ENCODE peak calls at places on chromosomes 16 and 17, in eight cellular contexts. One of them, this sample, is unnamed.

GRCh38 chr17:63680700-63681099 is 19.2 kb downstream of the LIMD2 start:
- DNase-seq in activated naive CD8-positive, alpha-beta T cell treated with anti-CD3 and anti-CD28 coated beads, Interleukin-2, amount 50 U/mL, for 24 hours: no peak
- DNase-seq in activated T-helper 1 cell treated with anti-CD3 and anti-CD28 coated beads, Interleukin-12 subunit alpha, Interleukin-12 subunit beta, Interleukin-2, Interleukin-4 antibody, amounts not matched to agents 30 ng/mL and 10 ng/mL and 1 ng/mL, durations not matched to agents 14 hours and 24 hours and 36 hours: no peak
- DNase-seq in heart right ventricle: no peak
- DNase-seq in posterior cingulate gyrus: no peak
- DNase-seq in DMS79 treated with DMSO at 0.1 percent for 48 hours: no peak
- DNase-seq in HuH-7.5: no peak
- DNase-seq in fibroblast of lung: no peak
- DNase-seq in this sample: no peak

GRCh38 chr16:56198044-56198754 is 6.9 kb downstream of the GNAO1 start:
- DNase-seq in activated naive CD8-positive, alpha-beta T cell treated with anti-CD3 and anti-CD28 coated beads, Interleukin-2, amount 50 U/mL, for 24 hours: no peak
- DNase-seq in activated T-helper 1 cell treated with anti-CD3 and anti-CD28 coated beads, Interleukin-12 subunit alpha, Interleukin-12 subunit beta, Interleukin-2, Interleukin-4 antibody, amounts not matched to agents 30 ng/mL and 10 ng/mL and 1 ng/mL, durations not matched to agents 14 hours and 24 hours and 36 hours: no peak
- DNase-seq in heart right ventricle: no peak
- DNase-seq in posterior cingulate gyrus: no peak
- DNase-seq in DMS79 treated with DMSO at 0.1 percent for 48 hours: no peak
- DNase-seq in HuH-7.5: no peak
- DNase-seq in fibroblast of lung: no peak
- DNase-seq in this sample: no peak

GRCh38 chr16:65070831-65071230 is 51.0 kb downstream of the CDH11 start:
- DNase-seq in activated naive CD8-positive, alpha-beta T cell treated with anti-CD3 and anti-CD28 coated beads, Interleukin-2, amount 50 U/mL, for 24 hours: no peak
- DNase-seq in activated T-helper 1 cell treated with anti-CD3 and anti-CD28 coated beads, Interleukin-12 subunit alpha, Interleukin-12 subunit beta, Interleukin-2, Interleukin-4 antibody, amounts not matched to agents 30 ng/mL and 10 ng/mL and 1 ng/mL, durations not matched to agents 14 hours and 24 hours and 36 hours: no peak
- DNase-seq in heart right ventricle: peak; percentile 81
- DNase-seq in posterior cingulate gyrus: peak; percentile 75
- DNase-seq in DMS79 treated with DMSO at 0.1 percent for 48 hours: no peak
- DNase-seq in HuH-7.5: no peak
- DNase-seq in fibroblast of lung: peak; percentile 98
- DNase-seq in this sample: no peak

GRCh38 chr17:59907467-59907866 is 14.5 kb downstream of the RPS6KB1 start:
- DNase-seq in activated naive CD8-positive, alpha-beta T cell treated with anti-CD3 and anti-CD28 coated beads, Interleukin-2, amount 50 U/mL, for 24 hours: no peak
- DNase-seq in activated T-helper 1 cell treated with anti-CD3 and anti-CD28 coated beads, Interleukin-12 subunit alpha, Interleukin-12 subunit beta, Interleukin-2, Interleukin-4 antibody, amounts not matched to agents 30 ng/mL and 10 ng/mL and 1 ng/mL, durations not matched to agents 14 hours and 24 hours and 36 hours: no peak
- DNase-seq in heart right ventricle: no peak
- DNase-seq in posterior cingulate gyrus: no peak
- DNase-seq in DMS79 treated with DMSO at 0.1 percent for 48 hours: no peak
- DNase-seq in HuH-7.5: no peak
- DNase-seq in fibroblast of lung: no peak
- DNase-seq in this sample: no peak

GRCh38 chr17:64200080-64201042 is 62.7 kb downstream of the TEX2 start:
- DNase-seq in activated naive CD8-positive, alpha-beta T cell treated with anti-CD3 and anti-CD28 coated beads, Interleukin-2, amount 50 U/mL, for 24 hours: peak; percentile 23
- DNase-seq in activated T-helper 1 cell treated with anti-CD3 and anti-CD28 coated beads, Interleukin-12 subunit alpha, Interleukin-12 subunit beta, Interleukin-2, Interleukin-4 antibody, amounts not matched to agents 30 ng/mL and 10 ng/mL and 1 ng/mL, durations not matched to agents 14 hours and 24 hours and 36 hours: no peak
- DNase-seq in heart right ventricle: no peak
- DNase-seq in posterior cingulate gyrus: no peak
- DNase-seq in DMS79 treated with DMSO at 0.1 percent for 48 hours: no peak
- DNase-seq in HuH-7.5: no peak
- DNase-seq in fibroblast of lung: peak; percentile 50
- DNase-seq in this sample: no peak

GRCh38 chr17:64787921-64788271 is 125.8 kb upstream of the SMURF2 start:
- DNase-seq in activated naive CD8-positive, alpha-beta T cell treated with anti-CD3 and anti-CD28 coated beads, Interleukin-2, amount 50 U/mL, for 24 hours: no peak
- DNase-seq in activated T-helper 1 cell treated with anti-CD3 and anti-CD28 coated beads, Interleukin-12 subunit alpha, Interleukin-12 subunit beta, Interleukin-2, Interleukin-4 antibody, amounts not matched to agents 30 ng/mL and 10 ng/mL and 1 ng/mL, durations not matched to agents 14 hours and 24 hours and 36 hours: no peak
- DNase-seq in heart right ventricle: no peak
- DNase-seq in posterior cingulate gyrus: no peak
- DNase-seq in DMS79 treated with DMSO at 0.1 percent for 48 hours: no peak
- DNase-seq in HuH-7.5: no peak
- DNase-seq in fibroblast of lung: no peak
- DNase-seq in this sample: no peak

GRCh38 chr17:76147211-76148014 is 6.4 kb upstream of the FOXJ1 start:
- DNase-seq in activated naive CD8-positive, alpha-beta T cell treated with anti-CD3 and anti-CD28 coated beads, Interleukin-2, amount 50 U/mL, for 24 hours: no peak
- DNase-seq in activated T-helper 1 cell treated with anti-CD3 and anti-CD28 coated beads, Interleukin-12 subunit alpha, Interleukin-12 subunit beta, Interleukin-2, Interleukin-4 antibody, amounts not matched to agents 30 ng/mL and 10 ng/mL and 1 ng/mL, durations not matched to agents 14 hours and 24 hours and 36 hours: no peak
- DNase-seq in heart right ventricle: no peak
- DNase-seq in posterior cingulate gyrus: no peak
- DNase-seq in DMS79 treated with DMSO at 0.1 percent for 48 hours: peak; percentile 34
- DNase-seq in HuH-7.5: no peak
- DNase-seq in fibroblast of lung: peak; percentile 48
- DNase-seq in this sample: peak; percentile 40

GRCh38 chr16:87350681-87351319 is 32.8 kb downstream of the FBXO31 start:
- DNase-seq in activated naive CD8-positive, alpha-beta T cell treated with anti-CD3 and anti-CD28 coated beads, Interleukin-2, amount 50 U/mL, for 24 hours: no peak
- DNase-seq in activated T-helper 1 cell treated with anti-CD3 and anti-CD28 coated beads, Interleukin-12 subunit alpha, Interleukin-12 subunit beta, Interleukin-2, Interleukin-4 antibody, amounts not matched to agents 30 ng/mL and 10 ng/mL and 1 ng/mL, durations not matched to agents 14 hours and 24 hours and 36 hours: no peak
- DNase-seq in heart right ventricle: no peak
- DNase-seq in posterior cingulate gyrus: peak; percentile 56
- DNase-seq in DMS79 treated with DMSO at 0.1 percent for 48 hours: no peak
- DNase-seq in HuH-7.5: no peak
- DNase-seq in fibroblast of lung: peak; percentile 45
- DNase-seq in this sample: no peak

GRCh38 chr16:78437352-78437968 is 338.0 kb downstream of the WWOX start:
- DNase-seq in activated naive CD8-positive, alpha-beta T cell treated with anti-CD3 and anti-CD28 coated beads, Interleukin-2, amount 50 U/mL, for 24 hours: peak; percentile 36
- DNase-seq in activated T-helper 1 cell treated with anti-CD3 and anti-CD28 coated beads, Interleukin-12 subunit alpha, Interleukin-12 subunit beta, Interleukin-2, Interleukin-4 antibody, amounts not matched to agents 30 ng/mL and 10 ng/mL and 1 ng/mL, durations not matched to agents 14 hours and 24 hours and 36 hours: peak; percentile 1
- DNase-seq in heart right ventricle: peak; percentile 19
- DNase-seq in posterior cingulate gyrus: peak; percentile 12
- DNase-seq in DMS79 treated with DMSO at 0.1 percent for 48 hours: no peak
- DNase-seq in HuH-7.5: peak; percentile 47
- DNase-seq in fibroblast of lung: peak; percentile 39
- DNase-seq in this sample: peak; percentile 29

GRCh38 chr17:63365366-63366237 is 80.5 kb downstream of the CYB561 start:
- DNase-seq in activated naive CD8-positive, alpha-beta T cell treated with anti-CD3 and anti-CD28 coated beads, Interleukin-2, amount 50 U/mL, for 24 hours: no peak
- DNase-seq in activated T-helper 1 cell treated with anti-CD3 and anti-CD28 coated beads, Interleukin-12 subunit alpha, Interleukin-12 subunit beta, Interleukin-2, Interleukin-4 antibody, amounts not matched to agents 30 ng/mL and 10 ng/mL and 1 ng/mL, durations not matched to agents 14 hours and 24 hours and 36 hours: no peak
- DNase-seq in heart right ventricle: no peak
- DNase-seq in posterior cingulate gyrus: no peak
- DNase-seq in DMS79 treated with DMSO at 0.1 percent for 48 hours: no peak
- DNase-seq in HuH-7.5: no peak
- DNase-seq in fibroblast of lung: no peak
- DNase-seq in this sample: no peak

GRCh38 chr16:64406661-64407267 is 715.1 kb downstream of the CDH11 start:
- DNase-seq in activated naive CD8-positive, alpha-beta T cell treated with anti-CD3 and anti-CD28 coated beads, Interleukin-2, amount 50 U/mL, for 24 hours: no peak
- DNase-seq in activated T-helper 1 cell treated with anti-CD3 and anti-CD28 coated beads, Interleukin-12 subunit alpha, Interleukin-12 subunit beta, Interleukin-2, Interleukin-4 antibody, amounts not matched to agents 30 ng/mL and 10 ng/mL and 1 ng/mL, durations not matched to agents 14 hours and 24 hours and 36 hours: no peak
- DNase-seq in heart right ventricle: no peak
- DNase-seq in posterior cingulate gyrus: no peak
- DNase-seq in DMS79 treated with DMSO at 0.1 percent for 48 hours: no peak
- DNase-seq in HuH-7.5: no peak
- DNase-seq in fibroblast of lung: peak; percentile 3
- DNase-seq in this sample: no peak

GRCh38 chr16:89410794-89411309 is 79.5 kb downstream of the ANKRD11 start:
- DNase-seq in activated naive CD8-positive, alpha-beta T cell treated with anti-CD3 and anti-CD28 coated beads, Interleukin-2, amount 50 U/mL, for 24 hours: no peak
- DNase-seq in activated T-helper 1 cell treated with anti-CD3 and anti-CD28 coated beads, Interleukin-12 subunit alpha, Interleukin-12 subunit beta, Interleukin-2, Interleukin-4 antibody, amounts not matched to agents 30 ng/mL and 10 ng/mL and 1 ng/mL, durations not matched to agents 14 hours and 24 hours and 36 hours: no peak
- DNase-seq in heart right ventricle: peak; percentile 62
- DNase-seq in posterior cingulate gyrus: peak; percentile 36
- DNase-seq in DMS79 treated with DMSO at 0.1 percent for 48 hours: no peak
- DNase-seq in HuH-7.5: no peak
- DNase-seq in fibroblast of lung: peak; percentile 93
- DNase-seq in this sample: peak; percentile 96

GRCh38 chr16:71630808-71631207 is 4.8 kb downstream of the MARVELD3 start:
- DNase-seq in activated naive CD8-positive, alpha-beta T cell treated with anti-CD3 and anti-CD28 coated beads, Interleukin-2, amount 50 U/mL, for 24 hours: no peak
- DNase-seq in activated T-helper 1 cell treated with anti-CD3 and anti-CD28 coated beads, Interleukin-12 subunit alpha, Interleukin-12 subunit beta, Interleukin-2, Interleukin-4 antibody, amounts not matched to agents 30 ng/mL and 10 ng/mL and 1 ng/mL, durations not matched to agents 14 hours and 24 hours and 36 hours: no peak
- DNase-seq in heart right ventricle: no peak
- DNase-seq in posterior cingulate gyrus: no peak
- DNase-seq in DMS79 treated with DMSO at 0.1 percent for 48 hours: no peak
- DNase-seq in HuH-7.5: no peak
- DNase-seq in fibroblast of lung: no peak
- DNase-seq in this sample: no peak

GRCh38 chr16:19213885-19214284 is 45.8 kb downstream of the SYT17 start:
- DNase-seq in activated naive CD8-positive, alpha-beta T cell treated with anti-CD3 and anti-CD28 coated beads, Interleukin-2, amount 50 U/mL, for 24 hours: no peak
- DNase-seq in activated T-helper 1 cell treated with anti-CD3 and anti-CD28 coated beads, Interleukin-12 subunit alpha, Interleukin-12 subunit beta, Interleukin-2, Interleukin-4 antibody, amounts not matched to agents 30 ng/mL and 10 ng/mL and 1 ng/mL, durations not matched to agents 14 hours and 24 hours and 36 hours: no peak
- DNase-seq in heart right ventricle: no peak
- DNase-seq in posterior cingulate gyrus: no peak
- DNase-seq in DMS79 treated with DMSO at 0.1 percent for 48 hours: no peak
- DNase-seq in HuH-7.5: no peak
- DNase-seq in fibroblast of lung: no peak
- DNase-seq in this sample: no peak

GRCh38 chr16:67445913-67446907 is 15.3 kb downstream of the HSD11B2 start:
- DNase-seq in activated naive CD8-positive, alpha-beta T cell treated with anti-CD3 and anti-CD28 coated beads, Interleukin-2, amount 50 U/mL, for 24 hours: no peak
- DNase-seq in activated T-helper 1 cell treated with anti-CD3 and anti-CD28 coated beads, Interleukin-12 subunit alpha, Interleukin-12 subunit beta, Interleukin-2, Interleukin-4 antibody, amounts not matched to agents 30 ng/mL and 10 ng/mL and 1 ng/mL, durations not matched to agents 14 hours and 24 hours and 36 hours: no peak
- DNase-seq in heart right ventricle: peak; percentile 59
- DNase-seq in posterior cingulate gyrus: no peak
- DNase-seq in DMS79 treated with DMSO at 0.1 percent for 48 hours: no peak
- DNase-seq in HuH-7.5: peak; percentile 95
- DNase-seq in fibroblast of lung: peak; percentile 48
- DNase-seq in this sample: no peak

GRCh38 chr17:50872710-50873424 is 6.7 kb upstream of the TOB1 start:
- DNase-seq in activated naive CD8-positive, alpha-beta T cell treated with anti-CD3 and anti-CD28 coated beads, Interleukin-2, amount 50 U/mL, for 24 hours: peak; percentile 53
- DNase-seq in activated T-helper 1 cell treated with anti-CD3 and anti-CD28 coated beads, Interleukin-12 subunit alpha, Interleukin-12 subunit beta, Interleukin-2, Interleukin-4 antibody, amounts not matched to agents 30 ng/mL and 10 ng/mL and 1 ng/mL, durations not matched to agents 14 hours and 24 hours and 36 hours: peak; percentile 45
- DNase-seq in heart right ventricle: no peak
- DNase-seq in posterior cingulate gyrus: no peak
- DNase-seq in DMS79 treated with DMSO at 0.1 percent for 48 hours: no peak
- DNase-seq in HuH-7.5: no peak
- DNase-seq in fibroblast of lung: peak; percentile 48
- DNase-seq in this sample: no peak

GRCh38 chr16:57422026-57422944 is 17.7 kb downstream of the CCL17 start:
- DNase-seq in activated naive CD8-positive, alpha-beta T cell treated with anti-CD3 and anti-CD28 coated beads, Interleukin-2, amount 50 U/mL, for 24 hours: no peak
- DNase-seq in activated T-helper 1 cell treated with anti-CD3 and anti-CD28 coated beads, Interleukin-12 subunit alpha, Interleukin-12 subunit beta, Interleukin-2, Interleukin-4 antibody, amounts not matched to agents 30 ng/mL and 10 ng/mL and 1 ng/mL, durations not matched to agents 14 hours and 24 hours and 36 hours: no peak
- DNase-seq in heart right ventricle: peak; percentile 57
- DNase-seq in posterior cingulate gyrus: peak; percentile 26
- DNase-seq in DMS79 treated with DMSO at 0.1 percent for 48 hours: no peak
- DNase-seq in HuH-7.5: peak; percentile 35
- DNase-seq in fibroblast of lung: peak; percentile 85
- DNase-seq in this sample: peak; percentile 78

GRCh38 chr16:85637808-85638186 is 24.7 kb downstream of the GSE1 start:
- DNase-seq in activated naive CD8-positive, alpha-beta T cell treated with anti-CD3 and anti-CD28 coated beads, Interleukin-2, amount 50 U/mL, for 24 hours: no peak
- DNase-seq in activated T-helper 1 cell treated with anti-CD3 and anti-CD28 coated beads, Interleukin-12 subunit alpha, Interleukin-12 subunit beta, Interleukin-2, Interleukin-4 antibody, amounts not matched to agents 30 ng/mL and 10 ng/mL and 1 ng/mL, durations not matched to agents 14 hours and 24 hours and 36 hours: no peak
- DNase-seq in heart right ventricle: no peak
- DNase-seq in posterior cingulate gyrus: no peak
- DNase-seq in DMS79 treated with DMSO at 0.1 percent for 48 hours: peak; percentile 43
- DNase-seq in HuH-7.5: no peak
- DNase-seq in fibroblast of lung: no peak
- DNase-seq in this sample: no peak

GRCh38 chr17:40542562-40543411 is 22.5 kb downstream of the CCR7 start:
- DNase-seq in activated naive CD8-positive, alpha-beta T cell treated with anti-CD3 and anti-CD28 coated beads, Interleukin-2, amount 50 U/mL, for 24 hours: peak; percentile 80
- DNase-seq in activated T-helper 1 cell treated with anti-CD3 and anti-CD28 coated beads, Interleukin-12 subunit alpha, Interleukin-12 subunit beta, Interleukin-2, Interleukin-4 antibody, amounts not matched to agents 30 ng/mL and 10 ng/mL and 1 ng/mL, durations not matched to agents 14 hours and 24 hours and 36 hours: no peak
- DNase-seq in heart right ventricle: peak; percentile 91
- DNase-seq in posterior cingulate gyrus: no peak
- DNase-seq in DMS79 treated with DMSO at 0.1 percent for 48 hours: no peak
- DNase-seq in HuH-7.5: peak; percentile 41
- DNase-seq in fibroblast of lung: peak; percentile 100
- DNase-seq in this sample: peak; percentile 51

GRCh38 chr17:10768766-10769383 is 35.0 kb downstream of the TMEM238L start:
- DNase-seq in activated naive CD8-positive, alpha-beta T cell treated with anti-CD3 and anti-CD28 coated beads, Interleukin-2, amount 50 U/mL, for 24 hours: no peak
- DNase-seq in activated T-helper 1 cell treated with anti-CD3 and anti-CD28 coated beads, Interleukin-12 subunit alpha, Interleukin-12 subunit beta, Interleukin-2, Interleukin-4 antibody, amounts not matched to agents 30 ng/mL and 10 ng/mL and 1 ng/mL, durations not matched to agents 14 hours and 24 hours and 36 hours: no peak
- DNase-seq in heart right ventricle: no peak
- DNase-seq in posterior cingulate gyrus: no peak
- DNase-seq in DMS79 treated with DMSO at 0.1 percent for 48 hours: no peak
- DNase-seq in HuH-7.5: no peak
- DNase-seq in fibroblast of lung: no peak
- DNase-seq in this sample: peak; percentile 7

GRCh38 chr16:2194852-2195315 is 1.5 kb downstream of the CASKIN1 start:
- DNase-seq in activated naive CD8-positive, alpha-beta T cell treated with anti-CD3 and anti-CD28 coated beads, Interleukin-2, amount 50 U/mL, for 24 hours: peak; percentile 39
- DNase-seq in activated T-helper 1 cell treated with anti-CD3 and anti-CD28 coated beads, Interleukin-12 subunit alpha, Interleukin-12 subunit beta, Interleukin-2, Interleukin-4 antibody, amounts not matched to agents 30 ng/mL and 10 ng/mL and 1 ng/mL, durations not matched to agents 14 hours and 24 hours and 36 hours: peak; percentile 25
- DNase-seq in heart right ventricle: no peak
- DNase-seq in posterior cingulate gyrus: no peak
- DNase-seq in DMS79 treated with DMSO at 0.1 percent for 48 hours: peak; percentile 75
- DNase-seq in HuH-7.5: peak; percentile 90
- DNase-seq in fibroblast of lung: peak; percentile 42
- DNase-seq in this sample: peak; percentile 69

GRCh38 chr17:27810211-27810901 is 10.0 kb upstream of the NOS2 start:
- DNase-seq in activated naive CD8-positive, alpha-beta T cell treated with anti-CD3 and anti-CD28 coated beads, Interleukin-2, amount 50 U/mL, for 24 hours: peak; percentile 47
- DNase-seq in activated T-helper 1 cell treated with anti-CD3 and anti-CD28 coated beads, Interleukin-12 subunit alpha, Interleukin-12 subunit beta, Interleukin-2, Interleukin-4 antibody, amounts not matched to agents 30 ng/mL and 10 ng/mL and 1 ng/mL, durations not matched to agents 14 hours and 24 hours and 36 hours: peak; percentile 51
- DNase-seq in heart right ventricle: no peak
- DNase-seq in posterior cingulate gyrus: no peak
- DNase-seq in DMS79 treated with DMSO at 0.1 percent for 48 hours: no peak
- DNase-seq in HuH-7.5: no peak
- DNase-seq in fibroblast of lung: no peak
- DNase-seq in this sample: no peak

GRCh38 chr17:46072998-46073397 is 73.9 kb downstream of the STH start:
- DNase-seq in activated naive CD8-positive, alpha-beta T cell treated with anti-CD3 and anti-CD28 coated beads, Interleukin-2, amount 50 U/mL, for 24 hours: no peak
- DNase-seq in activated T-helper 1 cell treated with anti-CD3 and anti-CD28 coated beads, Interleukin-12 subunit alpha, Interleukin-12 subunit beta, Interleukin-2, Interleukin-4 antibody, amounts not matched to agents 30 ng/mL and 10 ng/mL and 1 ng/mL, durations not matched to agents 14 hours and 24 hours and 36 hours: no peak
- DNase-seq in heart right ventricle: no peak
- DNase-seq in posterior cingulate gyrus: no peak
- DNase-seq in DMS79 treated with DMSO at 0.1 percent for 48 hours: no peak
- DNase-seq in HuH-7.5: no peak
- DNase-seq in fibroblast of lung: peak; percentile 28
- DNase-seq in this sample: peak; percentile 25